ENCODE peak calls at places on chromosomes 5 and 9, in nine cellular contexts. K, Y, W, C, V, T, M, J and P are unnamed samples.

GRCh38 chr5:31987985-31988710 is 186.0 kb downstream of the GOLPH3 start:
- DNase-seq in K (no peak), M (no peak), V (no peak), C (no peak), T (no peak), Y (peak; percentile 93), J (no peak), W (peak; percentile 15), P (no peak)

GRCh38 chr9:101458955-101459631 is 23.5 kb upstream of the ALDOB start:
- DNase-seq in T (peak; percentile 31), C (no peak), M (peak; percentile 70), J (no peak), Y (peak; percentile 81), V (no peak), K (peak; percentile 5), W (no peak), P (peak; percentile 85)

GRCh38 chr9:69546265-69546664 is 125.9 kb downstream of the APBA1 start:
- DNase-seq in V (no peak), Y (peak; percentile 29), C (no peak), W (no peak), J (no peak), T (no peak), M (no peak), K (peak; percentile 18), P (no peak)

GRCh38 chr5:168976311-168976893 is 324.5 kb downstream of the SLIT3 start:
- DNase-seq in K (no peak), M (no peak), V (no peak), J (no peak), W (no peak), Y (peak; percentile 15), C (no peak), T (no peak), P (no peak)

GRCh38 chr5:93299596-93300308 is 281.3 kb downstream of the NR2F1-AS1 start:
- DNase-seq in K (no peak), Y (no peak), T (no peak), C (no peak), J (no peak), W (no peak), M (no peak), V (no peak), P (no peak)

GRCh38 chr9:112811518-112811917 is 61.0 kb downstream of the SNX30 start:
- DNase-seq in T (no peak), M (no peak), V (no peak), W (no peak), Y (no peak), C (no peak), J (no peak), K (no peak), P (no peak)

GRCh38 chr9:130215341-130216119 is 43.3 kb downstream of the NCS1 start:
- DNase-seq in M (no peak), Y (peak; percentile 77), W (no peak), K (no peak), C (no peak), J (peak; percentile 33), T (no peak), V (no peak), P (no peak)

GRCh38 chr5:157059093-157059539 is at the start of gene HAVCR1:
- DNase-seq in V (no peak), C (no peak), Y (no peak), M (no peak), W (no peak), J (no peak), T (no peak), K (no peak), P (no peak)

GRCh38 chr9:35664531-35665470 is at the start of gene ARHGEF39:
- DNase-seq in C (peak; percentile 77), Y (peak; percentile 79), T (peak; percentile 90), W (peak; percentile 92), V (peak; percentile 56), K (peak; percentile 78), J (peak; percentile 81), M (peak; percentile 94), P (peak; percentile 78)

GRCh38 chr5:175718401-175719108 is 60.7 kb downstream of the HRH2 start:
- DNase-seq in K (peak; percentile 29), T (no peak), M (no peak), J (no peak), W (no peak), C (peak; percentile 56), Y (peak; percentile 43), V (no peak), P (peak; percentile 58)

GRCh38 chr9:93126151-93126781 is 7.8 kb downstream of the NINJ1 start:
- DNase-seq in M (no peak), W (peak; percentile 80), J (no peak), T (peak; percentile 6), K (no peak), C (peak; percentile 40), Y (no peak), V (no peak), P (no peak)

GRCh38 chr9:113999256-114000062 is 78.6 kb downstream of the AMBP start:
- DNase-seq in M (no peak), W (no peak), T (no peak), K (no peak), J (no peak), C (no peak), V (no peak), Y (no peak), P (no peak)

GRCh38 chr5:64811050-64811640 is 42.4 kb downstream of the CWC27 start:
- DNase-seq in J (peak; percentile 6), W (no peak), Y (peak; percentile 82), K (no peak), M (peak; percentile 16), T (no peak), V (no peak), C (no peak), P (peak; percentile 59)

GRCh38 chr9:114174876-114175771 is 19.8 kb downstream of the COL27A1 start:
- DNase-seq in Y (peak; percentile 42), C (no peak), J (no peak), K (no peak), V (no peak), M (no peak), W (peak; percentile 64), T (no peak), P (no peak)

GRCh38 chr9:115653231-115653630 is 500.4 kb upstream of the PAPPA start:
- DNase-seq in Y (peak; percentile 50), K (no peak), V (no peak), M (no peak), J (no peak), T (no peak), W (no peak), C (no peak), P (no peak)

GRCh38 chr9:89518466-89519392 is 20.8 kb upstream of the SEMA4D start:
- DNase-seq in W (no peak), Y (no peak), V (no peak), K (no peak), T (no peak), C (no peak), J (no peak), M (no peak), P (no peak)

DNA sequence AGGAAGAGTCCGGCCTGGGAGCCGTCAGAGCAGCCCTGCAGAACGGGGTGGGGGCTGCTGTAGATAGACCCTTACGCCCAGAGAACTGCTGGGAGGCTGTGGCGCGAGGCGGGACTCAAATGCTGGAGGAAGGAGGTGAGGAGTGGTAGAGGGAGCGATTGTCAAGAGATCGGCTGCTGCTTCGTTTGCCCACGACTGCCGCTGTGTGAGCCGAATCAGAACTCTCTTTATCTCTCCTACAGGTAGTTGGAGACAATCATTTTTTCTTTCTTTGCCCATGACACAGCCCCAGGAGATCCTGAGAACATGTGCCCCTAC is 446 bp downstream of the ZNF79 start:
- DNase-seq in J (no peak), C (no peak), T (no peak), W (no peak), V (no peak), Y (no peak), M (no peak), K (no peak), P (no peak)
- TF ChIP-seq CTCF in J (no peak), C (no peak), T (no peak), W (no peak), V (peak; percentile 1), Y (no peak), M (no peak), K (no peak), P (peak; percentile 8)

DNA sequence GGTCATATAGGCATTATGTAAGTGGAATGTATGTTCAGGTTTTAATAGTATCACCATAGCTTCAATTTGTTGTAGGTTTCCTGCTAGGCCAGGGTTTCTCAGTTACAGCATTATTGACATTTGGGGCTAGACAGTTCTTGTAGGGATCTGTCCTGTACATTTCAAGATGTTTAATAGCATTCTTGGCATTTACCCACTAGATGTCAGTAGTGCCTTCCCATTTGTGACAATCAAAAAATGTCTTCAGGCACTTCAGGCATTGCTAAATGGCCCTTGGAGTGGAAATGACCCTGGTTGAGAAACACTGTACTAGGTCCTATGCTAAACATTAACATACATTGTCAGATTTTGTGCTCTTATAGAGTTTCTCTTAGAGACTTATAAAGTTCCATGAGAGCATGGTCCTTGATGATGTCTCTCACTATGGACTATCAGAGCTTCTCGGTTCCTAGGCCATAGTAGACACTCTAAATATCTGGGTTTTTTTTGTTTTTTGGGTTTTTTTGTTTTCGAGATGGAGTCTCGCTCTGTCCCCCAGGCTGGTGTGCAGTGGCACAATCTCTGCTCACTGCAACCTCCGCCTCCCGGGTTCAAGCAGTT is 1.4 kb downstream of the KIF20A start:
- DNase-seq in J (peak; percentile 44), T (peak; percentile 45), K (peak; percentile 6), M (peak; percentile 58), V (no peak), W (no peak), C (no peak), Y (peak; percentile 71), P (peak; percentile 78)
- TF ChIP-seq CTCF in J (peak; percentile 27), T (peak; percentile 63), K (peak; percentile 71), M (peak; percentile 31), V (peak; percentile 69), W (no peak), C (no peak), Y (peak; percentile 50), P (peak; percentile 71)

DNA sequence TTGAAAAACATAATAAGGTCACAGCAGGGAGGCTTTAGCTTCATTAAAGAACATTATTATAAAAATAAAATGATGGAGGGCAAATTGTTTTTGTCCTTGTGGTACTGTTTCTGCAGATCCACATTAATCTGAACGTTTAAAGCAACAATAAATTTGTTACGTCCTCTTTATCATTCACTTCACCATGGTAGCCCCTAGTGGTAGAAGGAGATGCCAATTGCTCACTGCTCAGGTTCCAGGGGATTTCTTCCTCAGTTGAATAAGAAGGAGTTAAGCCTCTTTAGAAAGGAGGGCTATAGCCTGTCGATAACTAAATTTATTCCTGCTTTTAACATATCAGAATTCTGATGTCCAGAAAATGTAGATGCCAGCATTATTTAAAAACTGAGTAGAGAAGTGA is 692.4 kb downstream of the PTPRD start:
- DNase-seq in C (no peak), K (no peak), W (no peak), J (no peak), V (no peak), Y (no peak), M (no peak), T (no peak), P (no peak)
- TF ChIP-seq CTCF in C (no peak), K (peak; percentile 53), W (no peak), J (no peak), V (no peak), Y (no peak), M (no peak), T (peak; percentile 38), P (no peak)

DNA sequence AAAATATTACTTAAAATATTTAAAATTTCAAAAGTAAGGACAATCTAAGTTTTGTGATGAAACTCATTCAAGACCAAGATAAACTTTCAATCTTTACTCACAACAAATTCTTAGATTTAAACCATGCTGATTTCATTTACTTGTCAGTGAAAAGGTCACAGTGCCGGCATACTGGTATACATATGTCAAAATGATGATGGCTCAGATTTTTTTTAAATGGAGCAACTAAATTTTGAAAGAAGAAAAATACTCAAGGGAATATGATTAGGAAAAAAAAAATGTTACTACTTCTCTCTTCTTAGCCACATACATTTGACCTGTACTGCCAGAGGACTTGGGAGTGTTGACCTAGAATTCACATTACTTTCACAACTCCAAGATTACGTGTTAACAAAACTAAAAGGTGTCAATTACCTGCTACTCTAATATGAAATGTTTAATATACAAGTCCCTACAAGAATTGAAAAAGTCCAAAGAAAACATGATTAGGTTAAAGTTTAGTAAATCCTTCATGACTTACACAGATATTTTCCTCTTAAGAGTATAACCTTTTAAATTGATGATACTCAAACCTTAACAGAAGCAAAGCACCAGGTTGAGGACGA is 4.6 kb downstream of the EFNA5 start:
- DNase-seq in T (no peak), K (no peak), Y (no peak), V (no peak), W (no peak), C (no peak), J (no peak), M (no peak), P (no peak)
- TF ChIP-seq CTCF in T (no peak), K (no peak), Y (no peak), V (no peak), W (no peak), C (no peak), J (no peak), M (no peak), P (no peak)